ENCODE peak calls at places on chromosomes 1 and 21, in ten cellular contexts. P is A549, R is stomach, U is body of pancreas, G is H54, A is IMR-90, W is ovary, Z is tibial nerve, Y is GM12891, C is spleen. X is an unnamed sample.

GRCh38 chr1:58608945-58609344 is 31.9 kb upstream of the TACSTD2 start:
- DNase-seq in P (no peak), C (no peak), R (no peak), U (no peak), A (no peak), G (no peak), Y (no peak), Z (no peak), W (no peak), X (no peak)

GRCh38 chr21:31596055-31596454 is 63.4 kb upstream of the SOD1 start:
- DNase-seq in U (no peak), W (no peak), P (no peak), Z (no peak), Y (no peak), G (no peak), A (no peak), C (no peak), R (no peak), X (no peak)

GRCh38 chr1:66278260-66279046 is 255.5 kb upstream of the SGIP1 start:
- DNase-seq in Z (no peak), Y (no peak), W (no peak), G (no peak), U (no peak), C (no peak), A (no peak), R (no peak), P (no peak), X (no peak)

GRCh38 chr21:46060596-46061061 is 37.3 kb upstream of the COL6A2 start:
- DNase-seq in P (peak), W (peak), C (peak), G (peak), Y (no peak), R (peak), A (peak), U (peak), Z (peak), X (no peak)

GRCh38 chr1:92858564-92859399 is 26.9 kb downstream of the RPL5 start:
- DNase-seq in A (peak), R (peak), Z (no peak), G (peak), W (no peak), P (peak), U (peak), Y (peak), C (no peak), X (peak)

GRCh38 chr1:48526045-48526714 is 54.2 kb upstream of the SPATA6 start:
- DNase-seq in Y (no peak), G (no peak), P (no peak), W (no peak), Z (no peak), R (peak), A (peak), U (peak), C (no peak), X (no peak)

GRCh38 chr1:232950919-232951579 is 638 bp downstream of the NTPCR start:
- DNase-seq in C (no peak), R (no peak), P (peak), A (peak), Z (no peak), U (no peak), Y (no peak), G (peak), W (no peak), X (peak)

GRCh38 chr1:246583056-246583440 is 16.8 kb downstream of the CNST start:
- DNase-seq in U (no peak), Z (no peak), R (no peak), Y (no peak), A (no peak), C (no peak), G (no peak), W (no peak), P (no peak), X (no peak)

GRCh38 chr1:89589515-89589914 is 43.4 kb upstream of the LRRC8C start:
- DNase-seq in Z (no peak), A (no peak), W (no peak), R (no peak), C (no peak), G (no peak), P (no peak), U (no peak), Y (no peak), X (no peak)

GRCh38 chr1:7250826-7251800 is 465.9 kb downstream of the CAMTA1 start:
- DNase-seq in U (no peak), W (no peak), A (no peak), C (no peak), G (no peak), Z (no peak), R (no peak), P (no peak), Y (no peak), X (no peak)

GRCh38 chr1:154759196-154759595 is 110.9 kb downstream of the KCNN3 start:
- DNase-seq in R (peak), W (no peak), A (no peak), P (no peak), U (no peak), C (peak), Y (no peak), G (no peak), Z (no peak), X (no peak)

GRCh38 chr1:30285461-30286050 is 437.8 kb downstream of the MATN1 start:
- DNase-seq in C (no peak), W (no peak), Z (no peak), G (no peak), A (no peak), Y (no peak), P (no peak), R (no peak), U (no peak), X (no peak)

GRCh38 chr21:34687065-34687464 is 18.3 kb downstream of the CLIC6 start:
- DNase-seq in R (no peak), A (no peak), P (no peak), C (no peak), Z (no peak), G (no peak), Y (no peak), W (no peak), U (no peak), X (no peak)

GRCh38 chr1:1986451-1987141 is 17.0 kb downstream of the CFAP74 start:
- DNase-seq in P (no peak), U (no peak), R (no peak), A (no peak), W (no peak), G (no peak), Z (no peak), C (no peak), Y (no peak), X (no peak)

GRCh38 chr1:17551755-17552234 is 12.3 kb downstream of the ARHGEF10L start:
- DNase-seq in C (no peak), Z (no peak), A (peak), P (no peak), W (no peak), R (peak), Y (no peak), U (peak), G (no peak), X (no peak)

GRCh38 chr21:45931397-45931969 is 50.1 kb upstream of the COL6A1 start:
- DNase-seq in Z (no peak), R (no peak), U (no peak), C (no peak), P (no peak), A (no peak), W (no peak), G (no peak), Y (no peak), X (no peak)

GRCh38 chr1:41918450-41919043 is at the start of gene HIVEP3:
- DNase-seq in C (no peak), P (peak), Z (no peak), G (peak), W (no peak), Y (no peak), U (peak), A (no peak), R (no peak), X (no peak)

GRCh38 chr1:9466780-9467755 is 72.2 kb upstream of the SLC25A33 start:
- DNase-seq in P (no peak), W (peak), Z (no peak), G (no peak), C (no peak), A (peak), Y (no peak), U (peak), R (peak), X (no peak)

GRCh38 chr1:202812176-202813026 is 1.6 kb downstream of the PCAT6 start:
- DNase-seq in Y (no peak), C (no peak), A (no peak), U (no peak), P (no peak), W (no peak), Z (no peak), R (no peak), G (no peak), X (no peak)

GRCh38 chr1:67646145-67647035 is 38.6 kb upstream of the GADD45A start:
- DNase-seq in P (no peak), U (peak), R (no peak), C (no peak), A (peak), G (no peak), W (peak), Y (no peak), Z (no peak), X (peak)

GRCh38 chr1:10734900-10735602 is 61.4 kb downstream of the CASZ1 start:
- DNase-seq in W (no peak), R (no peak), P (no peak), Z (no peak), A (no peak), U (peak), Y (no peak), G (no peak), C (no peak), X (no peak)

GRCh38 chr1:26824735-26825134 is 1.8 kb upstream of the ZDHHC18 start:
- DNase-seq in A (no peak), P (no peak), Y (no peak), W (no peak), C (no peak), R (no peak), U (no peak), Z (no peak), G (no peak), X (no peak)

GRCh38 chr1:230401763-230402294 is 24.3 kb downstream of the PGBD5 start:
- DNase-seq in U (no peak), R (no peak), A (peak), Y (no peak), Z (no peak), C (no peak), G (no peak), W (no peak), P (no peak), X (no peak)

GRCh38 chr1:47651311-47652089 is 213.7 kb downstream of the FOXD2 start:
- DNase-seq in W (no peak), R (peak), U (no peak), A (no peak), Z (no peak), C (peak), G (no peak), Y (no peak), P (no peak), X (no peak)

GRCh38 chr21:45989355-45990048 is 7.9 kb downstream of the COL6A1 start:
- DNase-seq in P (no peak), Y (no peak), C (peak), R (peak), G (no peak), A (no peak), U (no peak), Z (peak), W (peak), X (no peak)

GRCh38 chr21:36193200-36193599 is 36.6 kb downstream of the DOP1B start:
- DNase-seq in Z (no peak), U (no peak), G (no peak), R (no peak), P (no peak), Y (no peak), C (no peak), W (no peak), A (peak), X (no peak)

GRCh38 chr1:234899041-234899787 is 229.4 kb downstream of the TOMM20 start:
- DNase-seq in W (no peak), C (no peak), G (no peak), R (peak), U (peak), A (peak), P (no peak), Z (no peak), Y (no peak), X (peak)

GRCh38 chr21:38809170-38809878 is 3.6 kb downstream of the ETS2 start:
- DNase-seq in A (no peak), C (no peak), R (no peak), W (no peak), Z (no peak), P (no peak), G (no peak), U (no peak), Y (no peak), X (no peak)

GRCh38 chr1:113784104-113784779 is 25.0 kb upstream of the PHTF1 start:
- DNase-seq in A (peak), Y (no peak), W (no peak), C (no peak), U (no peak), G (no peak), P (no peak), R (no peak), Z (no peak), X (peak)

GRCh38 chr1:90550616-90551406 is 166.3 kb downstream of the BARHL2 start:
- DNase-seq in R (no peak), Y (no peak), W (no peak), A (no peak), U (no peak), G (no peak), P (no peak), Z (no peak), C (no peak), X (no peak)

GRCh38 chr1:192595299-192595698 is 19.7 kb downstream of the RGS1 start:
- DNase-seq in A (no peak), G (no peak), Y (no peak), C (no peak), Z (no peak), P (no peak), W (no peak), R (no peak), U (no peak), X (no peak)

GRCh38 chr1:119896303-119896702 is at the start of gene ADAM30:
- DNase-seq in W (no peak), G (no peak), Y (no peak), C (no peak), Z (no peak), A (no peak), R (no peak), P (no peak), U (no peak), X (no peak)

GRCh38 chr1:171743014-171743870 is 1.4 kb upstream of the VAMP4 start:
- DNase-seq in C (no peak), U (no peak), W (no peak), Y (no peak), R (no peak), A (peak), G (peak), Z (no peak), P (no peak), X (peak)
- TF ChIP-seq POLR2A in C (no peak), U (no peak), W (peak), Y (no peak), R (no peak), A (peak), G (no peak), Z (no peak), P (no peak), X (peak)

GRCh38 chr21:28633803-28634572 is 358.7 kb downstream of the LTN1 start:
- DNase-seq in G (no peak), A (peak), Y (no peak), P (no peak), C (no peak), W (no peak), U (no peak), Z (no peak), R (no peak), X (peak)
- TF ChIP-seq POLR2A in G (no peak), A (no peak), Y (no peak), P (no peak), C (no peak), W (no peak), U (no peak), Z (no peak), R (no peak), X (no peak)

DNA sequence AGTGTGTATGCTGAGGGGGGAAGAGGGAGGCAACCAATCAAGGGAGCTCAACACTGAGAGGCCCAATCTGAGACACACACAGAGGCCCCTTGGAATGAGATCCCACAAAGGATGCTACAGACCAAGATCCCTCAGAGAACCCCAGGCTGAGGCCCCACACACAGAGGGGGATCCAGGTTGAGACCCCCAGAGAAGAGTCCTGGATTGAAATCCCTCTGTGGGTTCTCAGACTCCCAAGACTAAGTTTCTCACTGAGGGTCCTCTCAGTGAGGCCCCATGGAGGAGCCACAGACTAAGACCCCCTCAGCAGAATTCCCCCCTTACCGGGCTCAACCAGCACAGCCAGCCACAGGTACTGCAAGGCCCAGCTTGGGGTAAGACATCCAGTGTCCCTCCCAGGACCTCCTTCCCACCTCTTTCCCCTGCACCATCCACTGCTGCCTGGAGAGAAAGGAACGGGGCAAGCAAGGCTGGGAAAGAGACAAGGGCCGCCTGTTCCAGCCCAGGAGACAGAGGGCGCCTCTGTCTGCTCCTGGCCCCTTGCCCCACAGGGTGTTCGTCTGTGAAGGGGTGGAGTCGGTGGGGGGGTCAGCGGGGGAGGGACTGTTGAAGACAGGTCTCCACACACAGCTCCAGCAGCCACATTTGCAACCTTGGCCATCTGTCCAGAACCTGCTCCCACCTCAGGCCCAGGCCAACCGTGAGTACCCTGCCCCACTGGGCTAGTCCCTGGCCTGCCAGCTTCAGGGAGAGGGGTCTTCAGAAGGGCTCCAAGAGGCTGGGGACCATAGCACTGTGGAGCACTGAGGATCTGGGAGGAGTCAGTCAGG is at the start of gene S100A1:
- DNase-seq in A (no peak), C (no peak), W (peak), U (no peak), Z (no peak), Y (no peak), R (no peak), G (no peak), P (no peak), X (peak)
- TF ChIP-seq POLR2A in A (no peak), C (no peak), W (no peak), U (no peak), Z (no peak), Y (no peak), R (no peak), G (no peak), P (no peak), X (no peak)

DNA sequence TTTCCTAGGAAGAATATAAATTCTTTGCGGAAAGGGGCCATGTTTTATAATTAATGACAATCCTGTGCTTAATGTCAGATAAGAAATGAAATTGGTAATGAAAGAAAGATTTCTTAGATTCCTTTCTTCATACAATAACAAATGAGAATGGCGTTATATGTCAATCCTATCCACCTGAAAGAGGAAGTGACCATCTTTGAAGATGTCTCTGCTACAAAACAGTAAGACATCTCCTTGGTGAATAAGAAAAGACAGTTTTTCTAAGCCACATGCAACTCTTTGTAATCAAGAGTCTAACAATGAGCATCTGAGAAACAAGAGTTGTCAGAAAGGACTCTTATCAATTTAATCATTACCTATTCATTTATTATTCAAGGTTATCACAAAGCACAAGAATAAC is 286.0 kb downstream of the VAV3 start:
- DNase-seq in Z (no peak), C (no peak), Y (no peak), P (no peak), G (no peak), W (no peak), R (no peak), A (no peak), U (no peak), X (no peak)
- TF ChIP-seq POLR2A in Z (no peak), C (no peak), Y (no peak), P (no peak), G (no peak), W (no peak), R (no peak), A (no peak), U (no peak), X (no peak)

X was measured in erythroblast.